ENCODE peak calls at places on chromosomes 2 and 18, in seven cellular contexts. I is amniotic stem cell, V is RPMI8226, F is GM13976, H is retina, O is left lung, Y is HEK293T. Q is an unnamed sample.

GRCh38 chr2:196511258-196511971 is 128.1 kb upstream of the CCDC150 start:
- DNase-seq in O (no peak), Y (no peak), I (no peak), V (no peak), H (no peak), F (no peak), Q (no peak)

GRCh38 chr18:6022840-6023239 is 127.5 kb upstream of the TMEM200C start:
- DNase-seq in F (no peak), I (no peak), H (no peak), Y (peak), O (no peak), V (no peak), Q (no peak)

GRCh38 chr2:138708682-138709241 is 71.4 kb downstream of the NXPH2 start:
- DNase-seq in H (peak), I (no peak), F (no peak), Y (no peak), V (no peak), O (no peak), Q (no peak)

GRCh38 chr18:61833978-61834377 is 58.8 kb downstream of the RNF152 start:
- DNase-seq in O (no peak), H (no peak), F (no peak), V (no peak), I (no peak), Y (no peak), Q (no peak)

GRCh38 chr18:68083131-68083530 is 566.6 kb upstream of the DSEL start:
- DNase-seq in H (peak), V (no peak), O (no peak), Y (no peak), I (no peak), F (no peak), Q (no peak)

GRCh38 chr18:67476585-67476984 is 39.9 kb downstream of the DSEL start:
- DNase-seq in F (no peak), O (no peak), Y (no peak), V (no peak), H (no peak), I (no peak), Q (no peak)

GRCh38 chr2:99878951-99879350 is 263.4 kb downstream of the AFF3 start:
- DNase-seq in O (no peak), Y (no peak), V (no peak), F (no peak), H (no peak), I (peak), Q (no peak)

GRCh38 chr2:69554981-69555380 is 88.6 kb downstream of the AAK1 start:
- DNase-seq in O (no peak), H (no peak), V (no peak), F (no peak), I (no peak), Y (no peak), Q (no peak)

GRCh38 chr18:69898241-69898861 is 49.3 kb downstream of the CD226 start:
- DNase-seq in F (peak), Y (no peak), I (no peak), H (no peak), V (no peak), O (no peak), Q (no peak)

GRCh38 chr2:170747921-170748320 is 22.3 kb upstream of the ERICH2 start:
- DNase-seq in O (no peak), F (no peak), H (no peak), Y (no peak), V (no peak), I (no peak), Q (no peak)

GRCh38 chr2:238872628-238873400 is 24.9 kb downstream of the TWIST2 start:
- DNase-seq in H (no peak), O (peak), F (no peak), I (no peak), Y (no peak), V (no peak), Q (no peak)

GRCh38 chr2:112006076-112006410 is 49.0 kb upstream of the TMEM87B start:
- DNase-seq in F (no peak), V (no peak), H (no peak), Y (no peak), I (no peak), O (no peak), Q (no peak)

GRCh38 chr2:212032032-212032431 is 506.6 kb downstream of the ERBB4 start:
- DNase-seq in O (no peak), F (no peak), V (no peak), H (no peak), Y (no peak), I (peak), Q (no peak)

GRCh38 chr2:158458617-158458920 is 1.8 kb downstream of the PKP4 start:
- DNase-seq in F (no peak), O (no peak), V (no peak), I (no peak), Y (no peak), H (no peak), Q (no peak)

GRCh38 chr18:62617793-62618591 is 95.2 kb downstream of the ZCCHC2 start:
- DNase-seq in V (no peak), Y (no peak), I (no peak), H (no peak), F (no peak), O (no peak), Q (no peak)

GRCh38 chr2:187232749-187233148 is 215.3 kb downstream of the CALCRL start:
- DNase-seq in I (no peak), H (no peak), Y (no peak), V (no peak), O (no peak), F (no peak), Q (no peak)

GRCh38 chr2:161010503-161010902 is 149.7 kb upstream of the TANK start:
- DNase-seq in Y (no peak), O (no peak), V (no peak), F (no peak), I (no peak), H (no peak), Q (no peak)

GRCh38 chr2:25251032-25251460 is 82.7 kb upstream of the POMC start:
- DNase-seq in H (no peak), Y (no peak), O (no peak), V (no peak), F (peak), I (no peak), Q (no peak)

GRCh38 chr2:70995227-70995729 is 605 bp upstream of the TEX261 start:
- DNase-seq in Y (peak), I (peak), F (peak), H (no peak), O (no peak), V (peak), Q (no peak)

GRCh38 chr2:167335627-167336026 is 447.3 kb downstream of the XIRP2 start:
- DNase-seq in I (no peak), Y (no peak), F (no peak), V (no peak), O (no peak), H (no peak), Q (no peak)

GRCh38 chr18:13455960-13456471 is 237.5 kb downstream of the LDLRAD4 start:
- DNase-seq in I (no peak), V (peak), F (peak), O (no peak), Y (no peak), H (no peak), Q (no peak)

GRCh38 chr2:98008415-98008814 is 12.7 kb upstream of the TMEM131 start:
- DNase-seq in I (no peak), F (no peak), V (no peak), Y (no peak), O (no peak), H (no peak), Q (no peak)

GRCh38 chr18:58225101-58225500 is 181.1 kb downstream of the NEDD4L start:
- DNase-seq in H (no peak), F (peak), Y (no peak), I (no peak), O (no peak), V (no peak), Q (no peak)

GRCh38 chr2:150165988-150166965 is 321.2 kb downstream of the RND3 start:
- DNase-seq in Y (no peak), H (no peak), F (no peak), V (no peak), I (no peak), O (no peak), Q (no peak)

Q was measured in lower lobe of right lung.